ENCODE peak calls at places on chromosomes 16 and 17, in seven cellular contexts. D is heart right ventricle, A is thoracic aorta, S is heart left ventricle, T is AG10803, Y is uterus, R is IMR-90. C is an unnamed sample.

GRCh38 chr16:351804-352520 is 561 bp downstream of the AXIN1 start:
- DNase-seq in D (no peak), A (no peak), S (no peak), T (no peak), Y (no peak), R (no peak), C (peak)

GRCh38 chr16:66434619-66435430 is 7.7 kb downstream of the BEAN1 start:
- DNase-seq in D (no peak), A (no peak), S (no peak), T (no peak), Y (no peak), R (no peak), C (no peak)

GRCh38 chr17:5757306-5757907 is 173.1 kb upstream of the NLRP1 start:
- DNase-seq in D (no peak), A (no peak), S (no peak), T (no peak), Y (no peak), R (no peak), C (no peak)

GRCh38 chr16:84561291-84561690 is 56.6 kb downstream of the COTL1 start:
- DNase-seq in D (no peak), A (no peak), S (no peak), T (no peak), Y (no peak), R (no peak), C (no peak)

GRCh38 chr17:64707077-64707591 is 45.0 kb upstream of the SMURF2 start:
- DNase-seq in D (peak), A (peak), S (peak), T (peak), Y (peak), R (peak), C (peak)

GRCh38 chr16:67490330-67491096 is 7.2 kb upstream of the AGRP start:
- DNase-seq in D (no peak), A (no peak), S (no peak), T (peak), Y (no peak), R (peak), C (peak)

GRCh38 chr17:7988750-7989178 is 13.7 kb upstream of the GUCY2D start:
- DNase-seq in D (peak), A (peak), S (no peak), T (peak), Y (peak), R (peak), C (peak)

GRCh38 chr17:82121660-82122629 is 23.9 kb upstream of the FASN start:
- DNase-seq in D (no peak), A (no peak), S (no peak), T (no peak), Y (no peak), R (no peak), C (no peak)

GRCh38 chr17:40903129-40903847 is 18.2 kb upstream of the KRT20 start:
- DNase-seq in D (no peak), A (no peak), S (no peak), T (peak), Y (no peak), R (peak), C (peak)

GRCh38 chr16:4231367-4231766 is 10.5 kb downstream of the SRL start:
- DNase-seq in D (peak), A (no peak), S (peak), T (no peak), Y (no peak), R (no peak), C (no peak)

GRCh38 chr17:8372422-8372821 is 4.1 kb downstream of the KRABD2 start:
- DNase-seq in D (no peak), A (no peak), S (no peak), T (no peak), Y (no peak), R (no peak), C (no peak)

GRCh38 chr17:35082073-35082657 is 18.7 kb upstream of the RFFL start:
- DNase-seq in D (no peak), A (no peak), S (no peak), T (peak), Y (no peak), R (peak), C (peak)

GRCh38 chr17:78327880-78328279 is 32.0 kb downstream of the SOCS3 start:
- DNase-seq in D (no peak), A (no peak), S (no peak), T (no peak), Y (no peak), R (no peak), C (no peak)

GRCh38 chr16:13779676-13780075 is 140.3 kb upstream of the ERCC4 start:
- DNase-seq in D (no peak), A (no peak), S (no peak), T (no peak), Y (no peak), R (no peak), C (no peak)

GRCh38 chr17:75511610-75512575 is 3.4 kb downstream of the CASKIN2 start:
- DNase-seq in D (peak), A (no peak), S (peak), T (no peak), Y (no peak), R (no peak), C (no peak)

GRCh38 chr17:3385869-3386816 is at the start of gene OR3A2:
- DNase-seq in D (no peak), A (no peak), S (no peak), T (no peak), Y (no peak), R (no peak), C (no peak)

GRCh38 chr17:71229036-71229435 is 891.8 kb upstream of the SOX9 start:
- DNase-seq in D (no peak), A (no peak), S (no peak), T (peak), Y (no peak), R (peak), C (no peak)

GRCh38 chr17:76955191-76955590 is 87.0 kb downstream of the MGAT5B start:
- DNase-seq in D (no peak), A (no peak), S (no peak), T (no peak), Y (no peak), R (no peak), C (no peak)

GRCh38 chr16:27632267-27632666 is 82.3 kb downstream of the KATNIP start:
- DNase-seq in D (no peak), A (no peak), S (no peak), T (no peak), Y (no peak), R (no peak), C (no peak)

GRCh38 chr17:68792873-68793272 is 162.3 kb downstream of the ABCA8 start:
- DNase-seq in D (no peak), A (no peak), S (no peak), T (no peak), Y (no peak), R (no peak), C (peak)

GRCh38 chr16:81429045-81429521 is 15.5 kb upstream of the CMIP start:
- DNase-seq in D (no peak), A (no peak), S (peak), T (peak), Y (no peak), R (peak), C (peak)

GRCh38 chr16:50635505-50636392 is 45.4 kb downstream of the SNX20 start:
- DNase-seq in D (no peak), A (no peak), S (no peak), T (no peak), Y (no peak), R (no peak), C (no peak)

GRCh38 chr17:32267690-32268205 is 2.1 kb downstream of the RHBDL3 start:
- DNase-seq in D (no peak), A (no peak), S (no peak), T (no peak), Y (no peak), R (no peak), C (no peak)

GRCh38 chr17:49861150-49861884 is 13.4 kb upstream of the TAC4 start:
- DNase-seq in D (peak), A (no peak), S (peak), T (peak), Y (no peak), R (peak), C (peak)

GRCh38 chr16:57297856-57298255 is 13.4 kb upstream of the PLLP start:
- DNase-seq in D (no peak), A (no peak), S (no peak), T (no peak), Y (no peak), R (no peak), C (no peak)

GRCh38 chr17:7070712-7071111 is 9.3 kb downstream of the CLEC10A start:
- DNase-seq in D (no peak), A (no peak), S (no peak), T (no peak), Y (no peak), R (no peak), C (no peak)

GRCh38 chr16:51919736-51920135 is 627.2 kb downstream of the TOX3 start:
- DNase-seq in D (no peak), A (no peak), S (no peak), T (no peak), Y (no peak), R (peak), C (peak)

GRCh38 chr17:27038676-27039075 is 255.2 kb upstream of the WSB1 start:
- DNase-seq in D (no peak), A (no peak), S (no peak), T (no peak), Y (no peak), R (no peak), C (no peak)
- TF ChIP-seq CTCF in D (no peak), A (no peak), S (no peak), T (no peak), Y (no peak), R (no peak), C (no peak)

DNA sequence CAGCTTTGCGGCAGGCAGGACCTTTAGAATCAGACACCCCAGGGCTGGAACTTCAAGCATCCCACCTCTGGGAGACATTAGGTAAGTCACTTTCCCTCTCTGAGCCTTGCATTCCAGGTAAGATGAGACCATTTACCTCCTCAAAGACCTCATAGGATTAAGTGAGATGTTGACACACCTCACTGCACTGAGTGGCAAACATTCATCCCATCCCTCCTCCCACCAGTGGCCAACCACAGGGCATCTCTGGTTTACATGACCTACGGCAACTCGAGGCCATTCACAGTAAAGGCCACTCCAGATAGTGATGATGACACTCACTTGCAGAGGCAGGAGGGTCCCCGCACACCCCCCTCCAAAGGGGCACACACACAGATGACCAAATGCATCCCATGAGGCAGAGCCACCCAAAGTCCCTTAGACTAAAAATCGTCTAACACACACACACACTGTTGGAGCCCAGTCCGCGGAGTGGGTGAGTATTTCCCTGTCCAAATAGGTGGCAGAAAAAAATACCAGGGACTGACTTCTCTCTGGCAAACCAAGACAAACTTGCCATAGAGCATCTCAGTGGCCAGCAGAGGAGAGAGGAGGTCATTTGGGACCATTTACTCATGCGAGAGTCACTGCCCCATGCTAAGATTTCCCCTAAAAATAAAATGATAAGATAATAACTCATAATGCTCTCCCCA is 454.9 kb downstream of the SOX9 start:
- DNase-seq in D (no peak), A (no peak), S (no peak), T (no peak), Y (no peak), R (no peak), C (no peak)
- H3K4me3 ChIP-seq in D (no peak), A (no peak), S (no peak), T (no peak), Y (no peak), R (no peak), C (no peak)

GRCh38 chr16:3115561-3115960 is 3.2 kb downstream of the ZNF205 start:
- DNase-seq in D (no peak), A (no peak), S (no peak), T (no peak), Y (no peak), R (no peak), C (no peak)
- TF ChIP-seq CTCF in D (no peak), A (no peak), S (no peak), T (no peak), Y (no peak), R (no peak), C (no peak)

GRCh38 chr16:55302635-55303034 is 21.4 kb upstream of the IRX6 start:
- DNase-seq in D (no peak), A (no peak), S (no peak), T (no peak), Y (no peak), R (no peak), C (no peak)
- H3K4me3 ChIP-seq in D (no peak), A (no peak), S (no peak), T (no peak), Y (no peak), R (no peak), C (no peak)